ENCODE peak calls at places on chromosome 15, in ten cellular contexts. S, L, K, B, Y, P, W, H, N and D are unnamed samples.

GRCh38 chr15:68783226-68784054 is 37.3 kb downstream of the ANP32A start:
- DNase-seq in K (no peak), Y (peak), B (peak), S (peak), L (no peak), H (no peak), P (no peak), N (peak), W (no peak), D (peak)

GRCh38 chr15:59218710-59219109 is 12.1 kb downstream of the LDHAL6B start:
- DNase-seq in Y (no peak), B (no peak), L (no peak), S (no peak), P (no peak), K (no peak), N (no peak), H (no peak), W (no peak), D (no peak)

GRCh38 chr15:93036922-93037321 is 52.1 kb downstream of the RGMA start:
- DNase-seq in P (no peak), B (no peak), S (no peak), W (no peak), N (no peak), Y (no peak), K (no peak), H (no peak), L (peak), D (no peak)

GRCh38 chr15:25183581-25184330 is 229.0 kb downstream of the SNRPN start:
- DNase-seq in P (no peak), K (no peak), Y (no peak), H (no peak), N (no peak), W (no peak), B (no peak), L (peak), S (no peak), D (no peak)

GRCh38 chr15:75204340-75205063 is 2.8 kb downstream of the C15orf39 start:
- DNase-seq in K (peak), H (peak), S (peak), P (peak), W (no peak), Y (peak), L (peak), N (peak), B (peak), D (peak)

GRCh38 chr15:74144153-74144775 is 13.9 kb downstream of the ISLR2 start:
- DNase-seq in H (no peak), K (no peak), Y (no peak), W (no peak), N (peak), P (no peak), S (no peak), B (no peak), L (no peak), D (peak)

GRCh38 chr15:78024141-78024567 is 53.4 kb downstream of the TBC1D2B start:
- DNase-seq in N (no peak), K (no peak), Y (no peak), L (peak), H (peak), W (no peak), B (no peak), S (peak), P (no peak), D (no peak)

GRCh38 chr15:99983171-99983891 is 250.1 kb upstream of the LYSMD4 start:
- DNase-seq in Y (peak), K (no peak), L (no peak), B (no peak), S (peak), W (no peak), P (no peak), H (no peak), N (no peak), D (no peak)

GRCh38 chr15:62447742-62448141 is 282.7 kb upstream of the C2CD4B start:
- DNase-seq in P (no peak), B (no peak), L (no peak), N (no peak), Y (no peak), K (no peak), H (no peak), S (no peak), W (no peak), D (no peak)

GRCh38 chr15:70617911-70618287 is 145.5 kb downstream of the UACA start:
- DNase-seq in B (no peak), K (no peak), W (no peak), S (no peak), Y (no peak), H (no peak), N (no peak), L (no peak), P (no peak), D (no peak)

GRCh38 chr15:93164409-93164808 is 75.4 kb upstream of the RGMA start:
- DNase-seq in Y (no peak), K (no peak), N (no peak), P (no peak), L (no peak), B (no peak), W (no peak), H (no peak), S (no peak), D (no peak)

GRCh38 chr15:44545934-44546802 is 9.2 kb downstream of the EIF3J start:
- DNase-seq in N (no peak), Y (no peak), S (peak), K (peak), P (no peak), W (no peak), H (peak), L (no peak), B (no peak), D (peak)

GRCh38 chr15:65598468-65598867 is 12.5 kb downstream of the INTS14 start:
- DNase-seq in K (no peak), W (no peak), S (no peak), B (no peak), P (no peak), L (no peak), N (no peak), Y (no peak), H (no peak), D (no peak)

GRCh38 chr15:65599677-65600076 is 11.3 kb downstream of the INTS14 start:
- DNase-seq in S (no peak), Y (no peak), L (no peak), W (no peak), B (no peak), H (no peak), K (no peak), P (no peak), N (no peak), D (no peak)

GRCh38 chr15:65595960-65596359 is 15.0 kb downstream of the INTS14 start:
- DNase-seq in L (no peak), K (no peak), P (no peak), B (no peak), N (peak), Y (peak), S (peak), H (no peak), W (no peak), D (peak)
- TF ChIP-seq CTCF in L (no peak), K (peak), P (no peak), B (peak), N (peak), Y (peak), S (peak), H (peak), W (peak), D (no peak)

DNA sequence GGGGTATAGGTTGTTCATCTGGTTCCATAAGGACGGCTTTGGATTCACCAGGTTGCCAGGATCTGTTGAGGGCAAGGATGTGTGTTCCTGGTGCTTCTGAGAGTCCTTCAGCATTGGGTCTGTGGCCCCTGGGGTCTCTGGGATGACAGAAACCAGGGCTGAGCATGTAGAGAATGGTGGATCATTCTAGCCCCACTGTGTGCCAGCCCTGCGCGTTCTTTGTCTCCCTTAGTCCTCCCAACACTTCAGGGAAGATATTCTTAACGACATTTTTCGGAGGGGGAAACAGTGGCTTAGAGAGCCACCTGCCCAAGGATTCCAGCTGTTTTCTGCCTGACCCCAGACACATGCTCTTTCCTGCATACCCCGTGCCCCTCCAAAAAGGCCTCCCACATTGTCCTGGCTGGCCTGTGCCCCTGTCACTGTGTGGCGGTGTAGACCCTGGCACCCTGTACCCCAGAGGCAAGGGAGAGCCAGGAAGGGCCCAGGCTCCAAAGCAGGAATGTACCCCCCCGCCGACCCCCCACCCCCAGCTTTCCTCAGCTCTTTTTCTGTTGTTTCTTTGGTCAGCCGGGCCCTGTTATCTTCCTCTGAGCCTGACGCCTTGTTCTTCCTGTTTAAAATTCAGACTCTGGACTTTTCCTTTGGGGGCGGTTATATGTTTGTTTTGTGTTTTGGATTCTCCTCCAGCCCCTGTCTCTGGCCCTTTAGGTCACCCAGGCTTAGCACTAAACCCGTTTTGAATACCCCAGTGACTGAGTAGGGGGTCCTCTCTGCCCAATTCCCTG is 57.8 kb upstream of the SMAD6 start:
- DNase-seq in W (no peak), K (peak), P (no peak), Y (no peak), N (no peak), H (no peak), S (peak), L (no peak), B (no peak), D (no peak)
- H3K4me3 ChIP-seq in W (no peak), K (no peak), P (no peak), Y (no peak), N (no peak), H (no peak), S (no peak), L (no peak), B (no peak), D (no peak)

DNA sequence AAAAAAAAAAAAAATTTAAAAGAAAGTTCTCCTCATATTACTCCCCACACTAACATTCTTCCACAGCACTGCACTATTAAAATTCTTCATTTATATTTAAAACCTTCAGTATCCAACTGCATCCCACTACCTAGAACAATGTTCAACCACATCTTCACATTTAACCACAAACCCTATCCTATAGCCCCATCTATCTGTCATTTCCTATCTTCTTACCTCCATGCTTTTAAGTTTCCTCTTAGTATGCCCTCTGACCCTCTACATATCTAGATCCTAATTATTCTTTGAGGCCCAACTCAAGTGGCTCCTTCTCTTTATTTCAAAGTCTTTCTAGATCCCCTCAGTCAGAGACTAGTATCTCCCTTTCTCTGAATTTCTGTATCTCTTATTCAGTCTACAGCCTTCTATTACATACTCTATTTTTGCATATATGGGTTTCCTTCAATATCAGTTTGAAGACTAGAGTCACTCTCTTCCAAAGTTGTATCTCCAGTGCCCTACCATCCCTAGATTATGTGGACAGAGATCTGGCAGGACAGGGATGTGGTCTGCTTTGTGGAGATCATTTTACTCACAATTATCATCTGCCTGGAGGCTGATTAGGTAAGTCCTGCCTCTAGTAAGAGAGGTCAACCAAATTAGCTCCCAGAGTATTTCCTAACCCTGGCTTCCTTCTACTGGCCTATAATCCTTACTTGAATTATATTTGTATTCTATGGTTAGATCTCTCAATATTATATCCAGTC is 1.4 kb downstream of the CIAO2A start:
- DNase-seq in H (no peak), L (no peak), B (no peak), P (no peak), W (no peak), Y (no peak), N (no peak), K (no peak), S (no peak), D (peak)
- TF ChIP-seq CTCF in H (no peak), L (no peak), B (peak), P (no peak), W (no peak), Y (peak), N (peak), K (no peak), S (no peak), D (no peak)

GRCh38 chr15:37019479-37020433 is 80.6 kb downstream of the MEIS2 start:
- DNase-seq in P (no peak), B (no peak), S (peak), L (no peak), K (peak), H (peak), W (no peak), Y (no peak), N (no peak), D (peak)
- H3K4me3 ChIP-seq in P (peak), B (no peak), S (peak), L (peak), K (peak), H (no peak), W (no peak), Y (no peak), N (no peak), D (no peak)

DNA sequence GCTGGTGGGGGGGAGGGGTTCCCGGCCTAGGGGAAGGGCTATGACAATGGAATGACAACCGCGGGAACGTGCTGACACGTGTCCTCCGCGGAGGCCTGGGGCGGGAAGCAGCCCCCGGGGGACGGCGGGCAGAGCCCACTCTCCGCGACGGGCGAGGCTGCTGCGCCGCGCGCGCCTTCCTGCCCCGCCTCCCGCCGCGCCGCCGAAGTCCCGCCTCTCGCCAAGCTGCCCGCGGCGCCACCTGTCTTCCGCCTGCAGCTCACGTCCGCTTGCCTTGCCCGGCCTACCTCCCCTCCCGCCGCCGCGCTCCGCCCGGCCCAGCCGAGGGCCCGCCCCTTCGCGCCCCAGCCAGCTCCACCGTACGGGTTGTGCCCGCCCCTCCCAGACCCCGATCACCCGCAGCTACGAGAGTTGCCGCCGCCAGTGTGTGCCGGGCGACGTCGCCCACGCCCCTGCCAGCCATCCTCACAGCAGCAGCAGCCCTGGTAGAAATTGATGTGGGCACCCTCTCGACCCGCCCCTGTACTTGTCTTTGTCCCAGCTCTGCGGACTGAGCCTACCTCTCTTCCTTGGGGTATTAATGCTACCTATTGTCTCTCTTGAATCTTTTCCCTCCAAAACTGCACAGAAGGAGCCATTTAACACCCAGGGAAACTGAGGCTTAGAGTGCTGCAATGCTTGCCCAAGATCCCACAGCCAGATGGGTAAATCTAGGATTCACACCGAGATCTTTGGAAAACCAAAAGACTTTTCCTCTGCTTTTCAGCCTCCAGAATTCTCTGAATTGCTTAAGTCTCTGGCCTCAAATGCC is at the start of gene PARP16:
- DNase-seq in N (peak), Y (peak), L (peak), W (no peak), K (peak), S (peak), B (peak), P (peak), H (peak), D (peak)
- TF ChIP-seq CTCF in N (peak), Y (peak), L (peak), W (peak), K (peak), S (peak), B (no peak), P (peak), H (peak), D (peak)

GRCh38 chr15:88821993-88822392 is 18.8 kb downstream of the ACAN start:
- DNase-seq in P (no peak), K (no peak), B (no peak), N (no peak), L (no peak), S (no peak), Y (no peak), H (no peak), W (no peak), D (no peak)
- H3K4me3 ChIP-seq in P (no peak), K (no peak), B (no peak), N (no peak), L (no peak), S (no peak), Y (no peak), H (no peak), W (no peak), D (no peak)